ENCODE peak calls at places on chromosomes 12 and 14, in four cellular contexts. U is left ventricle myocardium inferior, Y is kidney, W is transverse colon. C is an unnamed sample.

GRCh38 chr14:93137864-93138263 is 22.1 kb upstream of the ITPK1 start:
- DNase-seq in Y (peak), W (peak), U (peak), C (no peak)

GRCh38 chr12:42686514-42687172 is 97.1 kb upstream of the PRICKLE1 start:
- DNase-seq in U (no peak), Y (no peak), W (no peak), C (no peak)

GRCh38 chr12:22306311-22306710 is 28.2 kb downstream of the ST8SIA1 start:
- DNase-seq in U (no peak), W (no peak), Y (no peak), C (no peak)

GRCh38 chr14:75578099-75578785 is at the start of gene FLVCR2:
- DNase-seq in W (peak), U (peak), Y (peak), C (no peak)

GRCh38 chr14:93046696-93047050 is 69.1 kb downstream of the ITPK1 start:
- DNase-seq in U (peak), W (no peak), Y (no peak), C (no peak)

GRCh38 chr12:111643428-111643826 is 42.3 kb downstream of the BRAP start:
- DNase-seq in Y (no peak), W (peak), U (no peak), C (no peak)

GRCh38 chr14:45651906-45652305 is 398.9 kb upstream of the MIS18BP1 start:
- DNase-seq in Y (no peak), W (no peak), U (no peak), C (no peak)

GRCh38 chr14:97306133-97306784 is 509.1 kb downstream of the VRK1 start:
- DNase-seq in Y (no peak), W (no peak), U (no peak), C (no peak)

GRCh38 chr12:116454950-116455447 is 104.2 kb upstream of the MAP1LC3B2 start:
- DNase-seq in W (no peak), Y (peak), U (no peak), C (no peak)

GRCh38 chr14:90487031-90487430 is 90.2 kb downstream of the CALM1 start:
- DNase-seq in U (peak), W (no peak), Y (no peak), C (no peak)

GRCh38 chr14:20973501-20973900 is 16.3 kb upstream of the METTL17 start:
- DNase-seq in Y (no peak), W (no peak), U (no peak), C (no peak)

GRCh38 chr14:30251557-30252100 is 307.3 kb upstream of the G2E3 start:
- DNase-seq in W (no peak), U (no peak), Y (no peak), C (no peak)

GRCh38 chr14:81353691-81354323 is 46.3 kb downstream of the STON2 start:
- DNase-seq in Y (no peak), W (no peak), U (no peak), C (no peak)

GRCh38 chr12:91978143-91978542 is 167.5 kb downstream of the BTG1 start:
- DNase-seq in Y (no peak), W (no peak), U (no peak), C (no peak)

GRCh38 chr14:58587271-58587670 is 50.5 kb upstream of the DACT1 start:
- DNase-seq in U (no peak), W (no peak), Y (no peak), C (no peak)

GRCh38 chr14:103067231-103067954 is 10.0 kb upstream of the CDC42BPB start:
- DNase-seq in Y (peak), W (peak), U (no peak), C (no peak)

GRCh38 chr14:56630707-56631106 is 51.1 kb downstream of the TMEM260 start:
- DNase-seq in U (no peak), W (no peak), Y (no peak), C (no peak)

GRCh38 chr14:92724516-92725340 is 23.7 kb downstream of the LGMN start:
- DNase-seq in Y (peak), U (peak), W (peak), C (no peak)

GRCh38 chr12:6771509-6772330 is 600 bp upstream of the LAG3 start:
- DNase-seq in U (no peak), Y (no peak), W (no peak), C (no peak)

GRCh38 chr12:65646127-65646643 is 178.1 kb upstream of the HMGA2 start:
- DNase-seq in U (no peak), Y (no peak), W (no peak), C (no peak)

GRCh38 chr12:129819391-129819790 is 84.4 kb downstream of the TMEM132D start:
- DNase-seq in Y (no peak), U (no peak), W (no peak), C (no peak)

GRCh38 chr12:24960222-24960855 is 11.4 kb upstream of the BCAT1 start:
- DNase-seq in Y (no peak), W (peak), U (no peak), C (peak)

GRCh38 chr12:53867216-53868012 is 71.2 kb upstream of the HOXC13 start:
- DNase-seq in Y (no peak), W (no peak), U (no peak), C (no peak)

GRCh38 chr12:1326258-1326657 is 268.1 kb downstream of the FBXL14 start:
- DNase-seq in U (no peak), W (no peak), Y (no peak), C (no peak)

DNA sequence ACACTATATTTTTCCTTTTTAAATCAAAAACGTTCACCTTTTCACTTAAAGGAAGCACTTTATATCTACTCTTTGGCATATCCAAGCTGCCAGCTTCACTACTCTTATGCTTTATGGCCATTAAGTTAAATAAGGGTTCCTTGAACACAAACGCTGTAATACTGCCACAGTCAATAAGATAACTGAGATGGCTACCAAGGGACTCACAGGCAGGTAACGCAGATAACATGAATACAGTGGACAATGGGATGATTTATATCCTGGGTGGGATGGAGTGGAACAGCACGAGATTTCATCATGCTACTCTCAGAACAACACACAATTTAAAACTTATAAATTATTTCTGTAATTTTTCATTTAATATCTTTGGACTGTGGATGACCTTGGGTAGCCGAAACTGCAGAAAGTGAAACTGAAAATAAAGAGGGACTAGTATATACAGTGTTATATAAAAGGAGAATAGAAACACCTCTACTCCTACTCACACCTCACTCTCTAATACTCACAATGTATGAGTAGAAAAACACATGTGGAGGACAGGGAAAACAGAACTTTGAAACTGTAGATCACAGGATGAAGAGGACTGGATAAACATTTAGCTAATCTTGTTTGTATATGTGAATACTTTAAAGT is 367.3 kb downstream of the C12orf50 start:
- DNase-seq in U (no peak), Y (no peak), W (no peak), C (no peak)
- H3K4me3 ChIP-seq in U (peak), Y (peak), W (no peak), C (no peak)

GRCh38 chr14:69695664-69696527 is 71.0 kb upstream of the SRSF5 start:
- DNase-seq in U (no peak), Y (no peak), W (peak), C (no peak)
- H3K4me3 ChIP-seq in U (no peak), Y (no peak), W (no peak), C (no peak)

DNA sequence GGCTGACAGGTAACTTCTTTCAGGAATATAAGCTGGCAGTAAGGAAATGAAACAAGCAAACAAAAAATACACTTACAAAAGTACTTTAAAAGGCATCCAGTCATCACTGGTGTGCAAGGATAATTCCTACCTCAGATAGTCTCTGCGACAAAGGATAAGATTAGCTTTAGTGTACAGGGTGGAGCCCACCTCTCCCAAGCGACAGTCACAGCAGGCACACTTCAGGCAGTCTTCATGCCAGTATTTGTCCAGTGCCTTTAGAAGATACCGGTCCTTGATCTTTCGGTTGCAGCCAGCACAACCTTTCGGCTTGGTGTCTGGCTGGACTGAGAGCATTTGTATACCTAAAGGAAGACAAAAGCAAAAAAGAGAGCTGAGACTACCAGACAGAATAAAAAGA is 5.4 kb downstream of the LMO3 start:
- DNase-seq in Y (no peak), W (no peak), U (no peak), C (no peak)
- H3K4me3 ChIP-seq in Y (no peak), W (no peak), U (no peak), C (no peak)

DNA sequence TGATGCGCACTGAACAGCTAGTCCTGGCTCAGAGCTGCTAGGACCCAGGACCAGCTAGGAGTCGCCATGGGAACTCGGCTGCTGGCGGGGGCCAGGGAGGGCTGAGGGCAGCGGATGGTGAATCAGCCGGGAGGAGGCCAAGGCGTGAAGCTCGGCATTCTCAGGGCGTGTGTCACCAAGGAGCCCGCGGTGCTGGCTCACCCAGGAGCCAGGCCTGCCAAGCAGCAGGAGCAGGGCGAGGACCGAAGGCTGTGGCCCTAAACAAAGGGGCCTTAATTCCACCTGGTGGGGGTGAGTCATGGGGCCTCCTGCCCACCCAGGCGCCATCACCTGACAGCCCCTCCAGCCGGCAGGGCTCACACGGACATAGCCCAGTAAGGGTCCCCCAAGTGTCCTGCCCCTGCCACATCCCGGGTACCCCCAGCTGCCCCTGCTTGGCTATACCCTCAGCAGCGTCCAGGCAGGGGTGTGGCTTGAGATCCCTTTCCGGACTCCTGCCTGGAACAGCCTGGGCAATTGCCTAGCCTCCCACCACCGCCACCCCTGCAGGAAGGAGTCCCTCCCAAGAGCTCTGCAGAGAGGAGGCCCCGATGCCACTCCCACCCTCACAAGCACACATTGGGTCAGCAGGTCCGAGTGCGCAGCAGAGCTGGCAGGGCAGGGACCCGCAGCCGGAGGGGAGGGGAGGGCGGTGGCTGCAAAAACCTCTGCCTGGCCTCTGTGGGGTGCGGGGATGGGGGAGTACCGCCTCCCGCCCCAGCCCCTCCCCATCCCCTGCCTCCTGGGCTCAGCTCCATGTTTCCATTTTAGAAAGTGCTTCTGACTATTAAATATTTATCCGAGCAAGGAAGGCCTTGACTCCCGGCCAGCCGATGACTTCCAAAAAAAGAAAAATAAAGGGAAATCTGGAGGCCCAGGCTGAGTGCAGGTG is 4.7 kb downstream of the AHNAK2 start:
- DNase-seq in Y (peak), U (peak), W (peak), C (no peak)
- H3K4me3 ChIP-seq in Y (no peak), U (peak), W (no peak), C (no peak)

C was measured in Jurkat, Clone E6-1.